ENCODE peak calls at places on chromosomes 3 and 15, in nine cellular contexts. W is GM12865, E is esophagus squamous epithelium, J is sigmoid colon, P is GM20000, D is brain microvascular endothelial cell, U is pancreas, K is foreskin fibroblast, Q is tibial artery. C is an unnamed sample.

GRCh38 chr15:37102315-37103021 is 2.1 kb upstream of the MEIS2 start:
- DNase-seq in W (no peak), E (no peak), J (peak; percentile 71), P (no peak), D (no peak), U (peak; percentile 63), K (peak; percentile 47), Q (no peak), C (no peak)

GRCh38 chr3:17749705-17750293 is 7.4 kb upstream of the TBC1D5 start:
- DNase-seq in W (peak; percentile 18), E (no peak), J (no peak), P (no peak), D (no peak), U (no peak), K (no peak), Q (no peak), C (no peak)

GRCh38 chr3:87207500-87207899 is 19.6 kb upstream of the CHMP2B start:
- DNase-seq in W (no peak), E (no peak), J (no peak), P (no peak), D (no peak), U (no peak), K (peak; percentile 71), Q (no peak), C (no peak)

GRCh38 chr3:107216711-107217110 is 160.5 kb upstream of the CCDC54 start:
- DNase-seq in W (no peak), E (no peak), J (no peak), P (no peak), D (peak; percentile 96), U (no peak), K (peak; percentile 94), Q (no peak), C (no peak)

GRCh38 chr3:95048564-95048963 is 985.7 kb downstream of the NSUN3 start:
- DNase-seq in W (no peak), E (no peak), J (no peak), P (no peak), D (no peak), U (no peak), K (no peak), Q (no peak), C (no peak)

GRCh38 chr15:44081223-44082013 is 113.7 kb downstream of the FRMD5 start:
- DNase-seq in W (no peak), E (no peak), J (no peak), P (no peak), D (no peak), U (no peak), K (peak; percentile 62), Q (no peak), C (no peak)

GRCh38 chr15:80162059-80162554 is 9.3 kb downstream of the FAH start:
- DNase-seq in W (no peak), E (no peak), J (peak; percentile 77), P (no peak), D (no peak), U (no peak), K (no peak), Q (no peak), C (no peak)

GRCh38 chr3:52193059-52193458 is 4.9 kb upstream of the ALAS1 start:
- DNase-seq in W (no peak), E (no peak), J (peak; percentile 84), P (no peak), D (no peak), U (no peak), K (peak; percentile 89), Q (no peak), C (no peak)

GRCh38 chr3:166734734-166735133 is 645.4 kb downstream of the ZBBX start:
- DNase-seq in W (no peak), E (no peak), J (no peak), P (no peak), D (no peak), U (no peak), K (no peak), Q (no peak), C (no peak)

GRCh38 chr3:143070977-143071551 is 48.5 kb upstream of the CHST2 start:
- DNase-seq in W (no peak), E (no peak), J (no peak), P (no peak), D (peak; percentile 88), U (no peak), K (peak; percentile 89), Q (no peak), C (no peak)

GRCh38 chr3:187242435-187242834 is 45.1 kb downstream of the RTP1 start:
- DNase-seq in W (no peak), E (no peak), J (no peak), P (no peak), D (peak; percentile 38), U (no peak), K (peak; percentile 65), Q (no peak), C (no peak)

GRCh38 chr3:150372320-150373118 is 35.6 kb upstream of the TSC22D2 start:
- DNase-seq in W (peak; percentile 18), E (no peak), J (no peak), P (peak; percentile 14), D (no peak), U (no peak), K (peak; percentile 52), Q (no peak), C (no peak)

GRCh38 chr3:37072892-37073291 is 79.6 kb downstream of the MLH1 start:
- DNase-seq in W (no peak), E (no peak), J (no peak), P (no peak), D (peak; percentile 84), U (no peak), K (peak; percentile 90), Q (no peak), C (no peak)

GRCh38 chr3:127426444-127427168 is 138.8 kb upstream of the PRR20G start:
- DNase-seq in W (no peak), E (no peak), J (peak; percentile 54), P (no peak), D (no peak), U (no peak), K (no peak), Q (peak; percentile 45), C (peak; percentile 13)

GRCh38 chr15:84023636-84024035 is 211.9 kb upstream of the GOLGA6L4 start:
- DNase-seq in W (peak; percentile 62), E (no peak), J (no peak), P (peak; percentile 32), D (peak; percentile 18), U (no peak), K (peak; percentile 37), Q (no peak), C (no peak)

GRCh38 chr15:78708713-78709112 is 67.7 kb upstream of the CHRNB4 start:
- DNase-seq in W (no peak), E (no peak), J (no peak), P (no peak), D (no peak), U (no peak), K (no peak), Q (no peak), C (no peak)

DNA sequence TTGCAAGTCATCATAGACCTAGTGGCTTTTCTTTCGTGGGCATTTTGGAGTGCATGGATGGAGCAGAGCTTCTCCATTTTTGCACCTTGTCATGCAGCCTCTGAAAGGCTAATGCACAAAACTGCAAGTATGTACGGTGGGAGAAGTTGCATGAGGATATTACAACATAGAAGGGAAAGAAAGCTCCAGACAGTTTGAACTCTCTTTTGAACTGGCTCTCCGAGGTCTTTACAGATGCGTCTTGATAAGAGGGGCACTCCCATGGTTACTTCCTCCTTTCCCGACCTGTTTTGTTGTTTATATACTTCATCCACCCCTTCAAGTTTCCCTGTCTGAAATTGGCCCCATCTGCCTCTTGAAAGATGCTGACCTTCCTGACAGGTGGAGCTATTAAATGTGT is 147.2 kb upstream of the GBE1 start:
- DNase-seq in W (no peak), E (no peak), J (no peak), P (no peak), D (no peak), U (no peak), K (no peak), Q (no peak), C (no peak)
- TF ChIP-seq CTCF in W (no peak), E (no peak), J (no peak), P (no peak), D (no peak), U (no peak), K (no peak), Q (no peak), C (no peak)

GRCh38 chr15:86115138-86115801 is 35.6 kb downstream of the AGBL1 start:
- DNase-seq in W (no peak), E (no peak), J (no peak), P (no peak), D (no peak), U (no peak), K (no peak), Q (no peak), C (no peak)
- TF ChIP-seq CTCF in W (no peak), E (peak; percentile 25), J (no peak), P (no peak), D (no peak), U (no peak), K (no peak), Q (no peak), C (no peak)

DNA sequence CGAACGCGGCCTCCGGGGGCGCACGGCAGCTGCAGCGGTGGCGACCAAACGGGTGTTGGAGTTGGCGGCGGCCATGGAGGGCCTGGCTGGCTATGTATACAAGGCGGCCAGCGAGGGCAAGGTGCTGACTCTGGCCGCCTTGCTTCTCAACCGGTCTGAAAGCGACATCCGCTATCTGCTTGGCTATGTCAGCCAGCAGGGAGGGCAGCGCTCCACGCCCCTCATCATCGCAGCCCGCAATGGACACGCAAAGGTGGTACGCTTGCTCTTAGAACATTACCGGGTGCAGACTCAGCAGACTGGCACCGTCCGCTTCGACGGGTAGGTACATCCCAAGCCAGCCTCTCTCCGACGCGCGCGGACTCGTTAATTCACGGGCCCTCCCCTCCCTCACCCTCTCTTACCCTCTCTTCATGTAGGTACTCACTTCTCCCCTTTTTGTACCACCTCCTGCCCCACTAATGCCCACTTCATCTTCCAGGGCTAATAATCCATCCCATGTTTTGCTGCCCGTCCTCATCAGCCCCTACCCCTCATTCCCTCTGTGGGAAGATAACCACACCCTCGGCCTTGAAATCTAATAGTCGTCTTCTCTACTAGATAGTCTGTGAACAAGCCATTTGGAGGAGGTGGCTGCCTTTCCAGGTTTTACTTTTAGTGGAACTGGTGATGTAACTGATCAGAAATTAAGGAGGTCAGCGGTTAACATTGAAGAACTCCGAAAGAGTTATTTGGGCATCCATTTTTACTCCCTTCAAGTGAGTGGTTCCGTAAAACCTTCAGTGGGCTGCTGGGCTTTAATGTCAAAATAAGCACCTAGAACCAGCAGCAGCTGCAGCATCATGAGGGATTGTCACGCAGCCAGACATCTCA is 1.0 kb downstream of the FEM1B start:
- DNase-seq in W (peak; percentile 23), E (no peak), J (no peak), P (no peak), D (peak; percentile 56), U (no peak), K (peak; percentile 37), Q (no peak), C (no peak)
- TF ChIP-seq CTCF in W (peak; percentile 51), E (no peak), J (no peak), P (peak; percentile 20), D (peak; percentile 60), U (peak; percentile 34), K (peak; percentile 22), Q (peak; percentile 38), C (peak; percentile 51)

DNA sequence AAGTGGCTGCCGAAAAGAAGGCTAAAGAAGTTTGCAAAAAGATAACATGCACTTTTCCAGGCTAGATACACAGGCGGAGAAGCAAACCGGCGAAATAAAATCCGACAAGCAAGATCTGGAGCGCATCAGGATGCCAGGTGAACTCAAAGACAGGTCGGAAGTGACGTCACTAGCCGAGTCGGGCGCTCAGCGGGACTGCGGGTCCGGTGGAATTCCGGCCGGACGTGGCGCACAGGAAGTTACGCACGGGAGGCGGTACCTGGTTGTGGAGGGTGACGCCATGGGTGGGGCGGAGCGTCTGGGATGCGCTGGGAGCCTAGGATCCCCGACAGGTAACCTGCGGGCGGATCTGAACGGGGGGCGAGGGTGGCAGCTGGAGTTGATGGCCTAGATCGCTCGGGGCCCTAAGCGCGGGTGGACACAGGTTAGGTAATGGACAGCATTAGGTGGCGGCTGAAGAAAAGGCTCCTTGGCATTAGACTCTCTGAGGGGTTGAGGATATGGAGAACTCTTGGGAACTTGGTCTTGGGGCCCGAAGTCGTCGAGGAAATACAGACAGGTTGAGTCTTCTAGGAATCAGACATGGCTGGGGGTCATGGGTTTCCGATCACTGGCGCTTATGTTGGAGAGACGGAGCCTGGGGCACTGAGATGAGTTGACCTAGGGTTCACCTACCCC is 29.0 kb upstream of the EHHADH start:
- DNase-seq in W (peak; percentile 96), E (peak; percentile 81), J (peak; percentile 98), P (peak; percentile 91), D (peak; percentile 90), U (peak; percentile 97), K (peak; percentile 97), Q (peak; percentile 95), C (peak; percentile 91)
- TF ChIP-seq CTCF in W (no peak), E (no peak), J (no peak), P (no peak), D (no peak), U (no peak), K (no peak), Q (no peak), C (no peak)